ENCODE peak calls at places on chromosomes 6 and 20, in eight cellular contexts. One of them, this sample, is unnamed.

GRCh38 chr20:47795214-47795667 is 10.0 kb upstream of the SULF2 start:
- DNase-seq in fibroblast of the aortic adventitia: no peak
- DNase-seq in cardiac muscle cell: peak
- DNase-seq in left ventricle myocardium inferior: peak
- DNase-seq in uterus: peak
- DNase-seq in fibroblast of lung: peak
- DNase-seq in Panc1: no peak
- DNase-seq in progenitor cell of endocrine pancreas: no peak
- DNase-seq in this sample: no peak

GRCh38 chr20:8805737-8806442 is 263.0 kb upstream of the PLCB4 start:
- DNase-seq in fibroblast of the aortic adventitia: no peak
- DNase-seq in cardiac muscle cell: no peak
- DNase-seq in left ventricle myocardium inferior: no peak
- DNase-seq in uterus: no peak
- DNase-seq in fibroblast of lung: peak
- DNase-seq in Panc1: no peak
- DNase-seq in progenitor cell of endocrine pancreas: no peak
- DNase-seq in this sample: no peak

GRCh38 chr6:156309017-156309416 is 468.2 kb upstream of the ARID1B start:
- DNase-seq in fibroblast of the aortic adventitia: no peak
- DNase-seq in cardiac muscle cell: no peak
- DNase-seq in left ventricle myocardium inferior: no peak
- DNase-seq in uterus: no peak
- DNase-seq in fibroblast of lung: no peak
- DNase-seq in Panc1: no peak
- DNase-seq in progenitor cell of endocrine pancreas: no peak
- DNase-seq in this sample: no peak

GRCh38 chr6:79082304-79082703 is 4.2 kb upstream of the PHIP start:
- DNase-seq in fibroblast of the aortic adventitia: no peak
- DNase-seq in cardiac muscle cell: no peak
- DNase-seq in left ventricle myocardium inferior: no peak
- DNase-seq in uterus: no peak
- DNase-seq in fibroblast of lung: no peak
- DNase-seq in Panc1: no peak
- DNase-seq in progenitor cell of endocrine pancreas: no peak
- DNase-seq in this sample: no peak

GRCh38 chr20:64156136-64156885 is 7.9 kb upstream of the MYT1 start:
- DNase-seq in fibroblast of the aortic adventitia: no peak
- DNase-seq in cardiac muscle cell: no peak
- DNase-seq in left ventricle myocardium inferior: no peak
- DNase-seq in uterus: no peak
- DNase-seq in fibroblast of lung: no peak
- DNase-seq in Panc1: no peak
- DNase-seq in progenitor cell of endocrine pancreas: no peak
- DNase-seq in this sample: no peak

GRCh38 chr6:33830635-33831240 is 26.9 kb upstream of the MLN start:
- DNase-seq in fibroblast of the aortic adventitia: no peak
- DNase-seq in cardiac muscle cell: no peak
- DNase-seq in left ventricle myocardium inferior: no peak
- DNase-seq in uterus: no peak
- DNase-seq in fibroblast of lung: no peak
- DNase-seq in Panc1: no peak
- DNase-seq in progenitor cell of endocrine pancreas: no peak
- DNase-seq in this sample: no peak

GRCh38 chr6:154402081-154402780 is 45.6 kb upstream of the IPCEF1 start:
- DNase-seq in fibroblast of the aortic adventitia: no peak
- DNase-seq in cardiac muscle cell: no peak
- DNase-seq in left ventricle myocardium inferior: no peak
- DNase-seq in uterus: no peak
- DNase-seq in fibroblast of lung: no peak
- DNase-seq in Panc1: no peak
- DNase-seq in progenitor cell of endocrine pancreas: no peak
- DNase-seq in this sample: no peak

GRCh38 chr6:42889815-42890214 is 10.4 kb downstream of the RPL7L1 start:
- DNase-seq in fibroblast of the aortic adventitia: no peak
- DNase-seq in cardiac muscle cell: peak
- DNase-seq in left ventricle myocardium inferior: no peak
- DNase-seq in uterus: no peak
- DNase-seq in fibroblast of lung: peak
- DNase-seq in Panc1: no peak
- DNase-seq in progenitor cell of endocrine pancreas: no peak
- DNase-seq in this sample: no peak

GRCh38 chr6:167736486-167737204 is 90.1 kb upstream of the AFDN start:
- DNase-seq in fibroblast of the aortic adventitia: no peak
- DNase-seq in cardiac muscle cell: peak
- DNase-seq in left ventricle myocardium inferior: no peak
- DNase-seq in uterus: no peak
- DNase-seq in fibroblast of lung: no peak
- DNase-seq in Panc1: no peak
- DNase-seq in progenitor cell of endocrine pancreas: no peak
- DNase-seq in this sample: no peak

GRCh38 chr6:63394656-63395308 is 75.0 kb upstream of the LGSN start:
- DNase-seq in fibroblast of the aortic adventitia: no peak
- DNase-seq in cardiac muscle cell: no peak
- DNase-seq in left ventricle myocardium inferior: no peak
- DNase-seq in uterus: no peak
- DNase-seq in fibroblast of lung: no peak
- DNase-seq in Panc1: no peak
- DNase-seq in progenitor cell of endocrine pancreas: no peak
- DNase-seq in this sample: no peak

GRCh38 chr6:15207923-15208322 is 37.9 kb upstream of the JARID2 start:
- DNase-seq in fibroblast of the aortic adventitia: peak
- DNase-seq in cardiac muscle cell: peak
- DNase-seq in left ventricle myocardium inferior: no peak
- DNase-seq in uterus: no peak
- DNase-seq in fibroblast of lung: peak
- DNase-seq in Panc1: no peak
- DNase-seq in progenitor cell of endocrine pancreas: no peak
- DNase-seq in this sample: no peak

GRCh38 chr20:59559024-59559817 is 45.1 kb upstream of the PHACTR3 start:
- DNase-seq in fibroblast of the aortic adventitia: no peak
- DNase-seq in cardiac muscle cell: no peak
- DNase-seq in left ventricle myocardium inferior: no peak
- DNase-seq in uterus: no peak
- DNase-seq in fibroblast of lung: no peak
- DNase-seq in Panc1: no peak
- DNase-seq in progenitor cell of endocrine pancreas: no peak
- DNase-seq in this sample: no peak

GRCh38 chr6:8743146-8743745 is 307.9 kb upstream of the SLC35B3 start:
- DNase-seq in fibroblast of the aortic adventitia: no peak
- DNase-seq in cardiac muscle cell: no peak
- DNase-seq in left ventricle myocardium inferior: no peak
- DNase-seq in uterus: no peak
- DNase-seq in fibroblast of lung: no peak
- DNase-seq in Panc1: peak
- DNase-seq in progenitor cell of endocrine pancreas: no peak
- DNase-seq in this sample: no peak
- TF ChIP-seq CTCF in fibroblast of the aortic adventitia: no peak
- TF ChIP-seq CTCF in cardiac muscle cell: no peak
- TF ChIP-seq CTCF in left ventricle myocardium inferior: peak
- TF ChIP-seq CTCF in uterus: no peak
- TF ChIP-seq CTCF in fibroblast of lung: peak
- TF ChIP-seq CTCF in Panc1: peak
- TF ChIP-seq CTCF in progenitor cell of endocrine pancreas: no peak
- TF ChIP-seq CTCF in this sample: no peak

GRCh38 chr20:58213716-58214115 is 14.7 kb downstream of the ANKRD60 start:
- DNase-seq in fibroblast of the aortic adventitia: no peak
- DNase-seq in cardiac muscle cell: no peak
- DNase-seq in left ventricle myocardium inferior: no peak
- DNase-seq in uterus: no peak
- DNase-seq in fibroblast of lung: no peak
- DNase-seq in Panc1: no peak
- DNase-seq in progenitor cell of endocrine pancreas: no peak
- DNase-seq in this sample: no peak

GRCh38 chr20:58214310-58214709 is 14.1 kb downstream of the ANKRD60 start:
- DNase-seq in fibroblast of the aortic adventitia: no peak
- DNase-seq in cardiac muscle cell: no peak
- DNase-seq in left ventricle myocardium inferior: no peak
- DNase-seq in uterus: no peak
- DNase-seq in fibroblast of lung: no peak
- DNase-seq in Panc1: no peak
- DNase-seq in progenitor cell of endocrine pancreas: no peak
- DNase-seq in this sample: no peak

GRCh38 chr20:58212636-58213035 is 15.8 kb downstream of the ANKRD60 start:
- DNase-seq in fibroblast of the aortic adventitia: no peak
- DNase-seq in cardiac muscle cell: no peak
- DNase-seq in left ventricle myocardium inferior: no peak
- DNase-seq in uterus: no peak
- DNase-seq in fibroblast of lung: no peak
- DNase-seq in Panc1: no peak
- DNase-seq in progenitor cell of endocrine pancreas: no peak
- DNase-seq in this sample: no peak

GRCh38 chr20:58215116-58215515 is 13.3 kb downstream of the ANKRD60 start:
- DNase-seq in fibroblast of the aortic adventitia: no peak
- DNase-seq in cardiac muscle cell: no peak
- DNase-seq in left ventricle myocardium inferior: no peak
- DNase-seq in uterus: no peak
- DNase-seq in fibroblast of lung: no peak
- DNase-seq in Panc1: no peak
- DNase-seq in progenitor cell of endocrine pancreas: no peak
- DNase-seq in this sample: no peak

GRCh38 chr20:58213112-58213511 is 15.3 kb downstream of the ANKRD60 start:
- DNase-seq in fibroblast of the aortic adventitia: no peak
- DNase-seq in cardiac muscle cell: no peak
- DNase-seq in left ventricle myocardium inferior: no peak
- DNase-seq in uterus: no peak
- DNase-seq in fibroblast of lung: peak
- DNase-seq in Panc1: no peak
- DNase-seq in progenitor cell of endocrine pancreas: no peak
- DNase-seq in this sample: no peak
- TF ChIP-seq CTCF in fibroblast of the aortic adventitia: no peak
- TF ChIP-seq CTCF in cardiac muscle cell: no peak
- TF ChIP-seq CTCF in left ventricle myocardium inferior: no peak
- TF ChIP-seq CTCF in uterus: no peak
- TF ChIP-seq CTCF in fibroblast of lung: peak
- TF ChIP-seq CTCF in Panc1: no peak
- TF ChIP-seq CTCF in progenitor cell of endocrine pancreas: no peak
- TF ChIP-seq CTCF in this sample: no peak

GRCh38 chr6:137475103-137475502 is 19.1 kb downstream of the OLIG3 start:
- DNase-seq in fibroblast of the aortic adventitia: no peak
- DNase-seq in cardiac muscle cell: no peak
- DNase-seq in left ventricle myocardium inferior: no peak
- DNase-seq in uterus: no peak
- DNase-seq in fibroblast of lung: no peak
- DNase-seq in Panc1: no peak
- DNase-seq in progenitor cell of endocrine pancreas: no peak
- DNase-seq in this sample: no peak
- TF ChIP-seq CTCF in fibroblast of the aortic adventitia: no peak
- TF ChIP-seq CTCF in cardiac muscle cell: no peak
- TF ChIP-seq CTCF in left ventricle myocardium inferior: no peak
- TF ChIP-seq CTCF in uterus: no peak
- TF ChIP-seq CTCF in fibroblast of lung: peak
- TF ChIP-seq CTCF in Panc1: no peak
- TF ChIP-seq CTCF in progenitor cell of endocrine pancreas: peak
- TF ChIP-seq CTCF in this sample: no peak

DNA sequence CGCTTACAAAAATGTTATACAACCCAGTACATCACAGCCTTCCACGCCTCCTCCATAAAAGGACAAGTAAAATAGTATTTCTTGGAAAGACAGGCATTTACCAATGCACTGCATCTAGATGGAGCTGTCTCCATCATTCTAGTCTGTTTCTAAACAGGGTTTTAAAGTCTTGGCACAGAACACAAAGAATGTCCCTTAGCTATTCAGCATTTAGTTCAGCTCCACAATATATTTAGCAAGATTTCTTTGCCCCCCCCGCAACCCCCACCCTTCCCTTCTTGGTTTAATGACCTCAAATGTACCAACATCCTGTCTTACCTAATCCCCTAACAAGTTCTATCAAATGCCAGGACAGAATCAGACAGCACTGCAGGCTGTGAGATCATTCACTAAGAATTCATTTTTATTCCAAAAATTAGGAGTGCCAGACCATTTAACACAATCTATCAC is 198.6 kb downstream of the BACH2 start:
- DNase-seq in fibroblast of the aortic adventitia: peak
- DNase-seq in cardiac muscle cell: peak
- DNase-seq in left ventricle myocardium inferior: peak
- DNase-seq in uterus: peak
- DNase-seq in fibroblast of lung: peak
- DNase-seq in Panc1: no peak
- DNase-seq in progenitor cell of endocrine pancreas: no peak
- DNase-seq in this sample: no peak
- TF ChIP-seq CTCF in fibroblast of the aortic adventitia: peak
- TF ChIP-seq CTCF in cardiac muscle cell: peak
- TF ChIP-seq CTCF in left ventricle myocardium inferior: peak
- TF ChIP-seq CTCF in uterus: peak
- TF ChIP-seq CTCF in fibroblast of lung: peak
- TF ChIP-seq CTCF in Panc1: peak
- TF ChIP-seq CTCF in progenitor cell of endocrine pancreas: peak
- TF ChIP-seq CTCF in this sample: no peak

DNA sequence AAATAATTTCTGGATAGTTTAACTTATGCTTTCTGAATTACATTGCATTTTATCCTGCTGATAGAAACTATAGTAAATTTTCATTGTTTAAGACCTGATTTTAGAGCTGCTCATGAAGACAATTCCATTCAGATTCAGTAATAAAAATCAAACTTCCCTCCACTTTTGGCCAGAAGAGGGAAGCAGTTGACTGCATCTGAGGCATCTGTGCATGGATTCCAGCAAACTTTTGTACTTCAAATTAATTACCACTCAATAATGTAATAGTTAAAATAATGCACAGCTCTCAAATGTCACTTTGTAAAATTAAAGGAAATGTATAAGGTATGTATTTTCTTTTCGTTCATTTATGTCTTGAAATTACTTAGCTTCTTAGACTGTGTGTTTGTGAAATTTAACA is 64.2 kb upstream of the SLC35B3 start:
- DNase-seq in fibroblast of the aortic adventitia: peak
- DNase-seq in cardiac muscle cell: peak
- DNase-seq in left ventricle myocardium inferior: no peak
- DNase-seq in uterus: no peak
- DNase-seq in fibroblast of lung: no peak
- DNase-seq in Panc1: no peak
- DNase-seq in progenitor cell of endocrine pancreas: no peak
- DNase-seq in this sample: peak
- TF ChIP-seq CTCF in fibroblast of the aortic adventitia: peak
- TF ChIP-seq CTCF in cardiac muscle cell: no peak
- TF ChIP-seq CTCF in left ventricle myocardium inferior: peak
- TF ChIP-seq CTCF in uterus: no peak
- TF ChIP-seq CTCF in fibroblast of lung: peak
- TF ChIP-seq CTCF in Panc1: peak
- TF ChIP-seq CTCF in progenitor cell of endocrine pancreas: peak
- TF ChIP-seq CTCF in this sample: no peak

DNA sequence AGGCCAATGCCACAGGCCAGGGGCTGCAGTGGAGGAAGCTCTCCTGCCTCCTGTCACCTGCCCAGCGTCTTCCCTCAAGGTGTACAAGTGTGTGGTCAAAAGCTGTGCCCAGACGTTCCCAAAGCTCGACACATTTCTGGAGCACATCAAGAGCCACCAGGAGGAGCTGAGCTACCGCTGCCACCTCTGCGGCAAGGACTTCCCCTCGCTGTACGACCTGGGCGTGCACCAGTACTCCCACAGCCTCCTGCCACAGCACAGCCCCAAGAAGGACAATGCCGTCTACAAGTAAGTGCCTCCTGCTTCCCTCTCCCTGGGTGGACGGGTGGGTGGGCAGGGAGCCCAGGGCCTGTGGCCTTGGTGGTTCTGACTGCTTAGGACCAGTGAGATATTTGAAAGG is 38.2 kb downstream of the ZNF341 start:
- DNase-seq in fibroblast of the aortic adventitia: no peak
- DNase-seq in cardiac muscle cell: no peak
- DNase-seq in left ventricle myocardium inferior: no peak
- DNase-seq in uterus: no peak
- DNase-seq in fibroblast of lung: no peak
- DNase-seq in Panc1: no peak
- DNase-seq in progenitor cell of endocrine pancreas: no peak
- DNase-seq in this sample: no peak
- TF ChIP-seq CTCF in fibroblast of the aortic adventitia: no peak
- TF ChIP-seq CTCF in cardiac muscle cell: no peak
- TF ChIP-seq CTCF in left ventricle myocardium inferior: peak
- TF ChIP-seq CTCF in uterus: no peak
- TF ChIP-seq CTCF in fibroblast of lung: no peak
- TF ChIP-seq CTCF in Panc1: no peak
- TF ChIP-seq CTCF in progenitor cell of endocrine pancreas: no peak
- TF ChIP-seq CTCF in this sample: no peak